ENCODE peak calls at places on chromosomes 13 and 19, in seven cellular contexts. F is H1, T is GM12878, G is K562, X is HCT116, Y is SK-N-SH, W is HepG2. D is an unnamed sample.

GRCh38 chr13:110466261-110466660 is 95.3 kb downstream of the RAB20 start:
- DNase-seq in F (no peak), T (no peak), G (no peak), X (no peak), Y (no peak), W (no peak), D (no peak)

GRCh38 chr13:32025730-32026129 is 5.8 kb upstream of the FRY start:
- DNase-seq in F (peak), T (no peak), G (no peak), X (no peak), Y (no peak), W (no peak), D (peak)

GRCh38 chr13:110194456-110194855 is 112.5 kb downstream of the COL4A1 start:
- DNase-seq in F (no peak), T (no peak), G (no peak), X (no peak), Y (no peak), W (no peak), D (no peak)

GRCh38 chr13:48156466-48156865 is 61.6 kb upstream of the MED4 start:
- DNase-seq in F (no peak), T (no peak), G (peak), X (peak), Y (no peak), W (no peak), D (no peak)

GRCh38 chr13:89361909-89362308 is 1690.7 kb downstream of the SLITRK5 start:
- DNase-seq in F (no peak), T (no peak), G (no peak), X (no peak), Y (no peak), W (no peak), D (no peak)

GRCh38 chr13:96900992-96901391 is 93.3 kb downstream of the OXGR1 start:
- DNase-seq in F (no peak), T (no peak), G (no peak), X (no peak), Y (peak), W (no peak), D (no peak)

GRCh38 chr13:26228080-26228479 is 6.0 kb upstream of the RNF6 start:
- DNase-seq in F (no peak), T (no peak), G (no peak), X (no peak), Y (no peak), W (no peak), D (no peak)

GRCh38 chr19:45283443-45284033 is 32.5 kb downstream of the MARK4 start:
- DNase-seq in F (no peak), T (peak), G (peak), X (no peak), Y (no peak), W (no peak), D (no peak)

GRCh38 chr19:50723069-50723468 is at the start of gene CLEC11A:
- DNase-seq in F (no peak), T (no peak), G (peak), X (no peak), Y (no peak), W (no peak), D (no peak)

GRCh38 chr19:42330521-42330835 is 5.0 kb downstream of the MEGF8 start:
- DNase-seq in F (no peak), T (no peak), G (no peak), X (no peak), Y (no peak), W (no peak), D (no peak)

GRCh38 chr19:2543463-2544442 is 67.8 kb downstream of the GADD45B start:
- DNase-seq in F (peak), T (no peak), G (peak), X (peak), Y (peak), W (peak), D (peak)

GRCh38 chr19:55426042-55426441 is 17.1 kb downstream of the SHISA7 start:
- DNase-seq in F (no peak), T (no peak), G (no peak), X (no peak), Y (no peak), W (no peak), D (no peak)

GRCh38 chr19:11639245-11639601 is 41.9 kb downstream of the ZNF627 start:
- DNase-seq in F (no peak), T (no peak), G (no peak), X (no peak), Y (no peak), W (no peak), D (no peak)

GRCh38 chr13:106161186-106161585 is 374.3 kb downstream of the EFNB2 start:
- DNase-seq in F (no peak), T (no peak), G (no peak), X (no peak), Y (no peak), W (no peak), D (no peak)

GRCh38 chr19:4811328-4812131 is 20.0 kb downstream of the TICAM1 start:
- DNase-seq in F (no peak), T (no peak), G (peak), X (peak), Y (peak), W (peak), D (peak)

GRCh38 chr13:107867701-107868661 is 347.4 kb downstream of the LIG4 start:
- DNase-seq in F (no peak), T (no peak), G (peak), X (no peak), Y (peak), W (no peak), D (no peak)

GRCh38 chr13:40550130-40550529 is 116.3 kb downstream of the FOXO1 start:
- DNase-seq in F (no peak), T (no peak), G (no peak), X (no peak), Y (no peak), W (peak), D (no peak)

GRCh38 chr13:65036999-65037398 is 2193.1 kb downstream of the PCDH9 start:
- DNase-seq in F (no peak), T (no peak), G (no peak), X (no peak), Y (no peak), W (no peak), D (no peak)

GRCh38 chr19:37564624-37565369 is 29.8 kb downstream of the ZNF571 start:
- DNase-seq in F (no peak), T (no peak), G (no peak), X (no peak), Y (no peak), W (no peak), D (no peak)

GRCh38 chr19:48739400-48739825 is 997 bp downstream of the RASIP1 start:
- DNase-seq in F (no peak), T (no peak), G (peak), X (no peak), Y (peak), W (no peak), D (no peak)
- H3K4me3 ChIP-seq in F (peak), T (peak), G (peak), X (no peak), Y (peak), W (no peak), D (peak)

DNA sequence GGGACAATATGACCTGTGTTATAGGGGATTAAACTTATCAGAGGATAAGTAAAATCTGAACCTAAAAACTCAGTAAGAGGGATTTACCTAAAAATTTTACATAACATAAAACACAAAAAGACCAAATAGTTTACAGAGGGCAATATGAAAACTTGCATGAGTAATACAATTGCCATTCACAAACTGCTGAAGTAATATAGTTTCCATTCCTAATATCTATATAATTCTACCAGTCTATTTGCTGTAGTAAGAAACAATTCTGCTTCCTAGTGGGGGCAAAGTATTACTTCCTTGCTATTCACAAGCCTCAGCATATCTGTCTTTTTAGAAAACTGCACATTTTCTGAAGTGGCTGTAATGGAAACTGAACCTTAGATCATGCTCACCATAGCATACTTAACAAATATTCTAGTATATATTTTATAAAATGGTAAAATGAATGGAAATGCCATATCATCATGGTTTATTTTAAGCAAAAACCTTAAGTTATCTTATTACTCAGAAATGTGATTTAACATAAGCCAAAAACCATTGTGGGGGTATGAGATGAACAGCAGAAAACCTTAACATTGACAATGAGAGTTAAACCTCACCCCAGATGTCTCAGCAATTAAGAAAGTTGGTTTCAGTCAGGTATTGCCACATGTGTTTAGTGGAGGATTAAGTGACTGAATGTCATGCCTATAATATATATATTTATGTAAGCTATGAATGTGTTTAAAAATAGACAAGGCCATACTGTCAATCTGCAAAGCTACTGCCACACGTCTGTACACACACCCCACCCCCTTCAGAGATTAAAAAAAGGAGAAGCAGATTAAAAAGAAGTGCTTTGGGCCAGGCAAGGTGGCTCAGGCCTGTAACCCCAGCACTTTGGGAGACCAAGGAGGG is 136.8 kb downstream of the MIPEP start:
- DNase-seq in F (no peak), T (peak), G (no peak), X (no peak), Y (no peak), W (no peak), D (no peak)
- TF ChIP-seq YY1 in F (no peak), T (no peak), G (no peak), X (no peak), Y (no peak), W (no peak), D (no peak)

DNA sequence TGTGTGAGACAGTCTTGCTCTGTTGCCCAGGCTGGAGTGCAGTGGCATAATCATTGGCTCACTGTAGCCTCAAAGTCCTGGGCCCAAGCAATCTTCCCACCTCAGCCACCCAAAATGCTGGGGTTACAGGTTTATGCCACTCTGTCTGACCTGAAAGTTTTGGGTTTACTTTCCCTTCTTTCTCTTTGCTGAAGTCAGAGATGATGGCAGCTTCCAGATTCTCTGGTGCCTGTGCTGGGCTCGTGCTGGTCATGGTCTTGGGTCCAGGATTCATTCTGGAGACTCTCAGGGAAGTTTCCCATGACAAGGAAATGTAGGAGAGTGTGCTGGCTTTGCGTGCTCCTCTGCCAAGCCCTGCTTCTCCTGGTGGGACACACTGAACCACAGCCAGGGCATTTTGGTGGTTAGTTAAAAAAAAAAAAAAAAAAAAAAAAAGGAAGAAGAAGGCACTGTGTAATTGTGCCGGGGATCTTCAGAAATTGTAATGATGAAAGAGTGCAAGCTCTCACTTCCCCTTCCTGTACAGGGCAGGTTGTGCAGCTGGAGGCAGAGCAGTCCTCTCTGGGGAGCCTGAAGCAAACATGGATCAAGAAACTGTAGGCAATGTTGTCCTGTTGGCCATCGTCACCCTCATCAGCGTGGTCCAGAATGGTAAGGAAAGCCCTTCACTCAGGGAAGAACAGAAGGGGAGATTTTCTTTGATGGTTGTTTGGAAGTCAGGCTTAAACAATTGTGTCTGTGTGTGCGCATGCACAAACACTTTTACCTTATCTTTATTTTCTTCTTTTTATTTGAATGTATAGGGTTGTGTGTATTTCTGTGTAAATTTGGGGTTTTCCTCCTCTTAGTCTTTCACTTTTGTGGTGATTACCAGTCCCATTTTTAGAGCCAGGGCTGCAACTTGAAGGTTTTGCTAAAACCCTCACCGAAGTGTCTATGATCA is at the start of gene ALOX5AP:
- DNase-seq in F (no peak), T (peak), G (no peak), X (no peak), Y (no peak), W (no peak), D (no peak)
- H3K4me3 ChIP-seq in F (no peak), T (peak), G (no peak), X (no peak), Y (no peak), W (no peak), D (no peak)

GRCh38 chr13:59696229-59696628 is 467.5 kb downstream of the DIAPH3 start:
- DNase-seq in F (no peak), T (no peak), G (no peak), X (no peak), Y (no peak), W (no peak), D (no peak)

GRCh38 chr13:59702269-59702668 is 461.5 kb downstream of the DIAPH3 start:
- DNase-seq in F (no peak), T (no peak), G (no peak), X (no peak), Y (no peak), W (no peak), D (no peak)

GRCh38 chr13:59701261-59701660 is 462.5 kb downstream of the DIAPH3 start:
- DNase-seq in F (no peak), T (no peak), G (peak), X (no peak), Y (no peak), W (peak), D (no peak)

GRCh38 chr13:59700281-59700680 is 463.4 kb downstream of the DIAPH3 start:
- DNase-seq in F (no peak), T (no peak), G (no peak), X (no peak), Y (no peak), W (peak), D (no peak)
- TF ChIP-seq YY1 in F (no peak), T (no peak), G (no peak), X (no peak), Y (no peak), W (no peak), D (no peak)

DNA sequence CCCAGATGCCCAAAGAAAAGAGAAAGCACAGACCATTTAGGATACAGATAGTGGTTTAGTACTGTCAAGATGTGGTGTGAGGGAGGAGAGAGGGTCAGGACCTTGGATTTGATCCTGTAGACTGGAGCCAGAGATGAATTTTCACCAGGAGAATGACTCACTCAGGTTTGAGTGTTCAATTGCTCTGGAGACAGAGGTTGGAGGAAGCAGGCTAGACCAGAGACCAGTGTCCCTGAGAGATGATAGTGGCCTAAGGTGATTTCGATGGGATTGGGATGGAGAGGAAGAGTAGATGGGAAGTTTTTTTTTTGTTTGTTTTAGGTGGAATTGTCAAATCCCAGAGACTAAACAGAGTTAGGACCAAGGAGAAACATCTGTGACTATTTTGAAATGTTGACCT is 2.3 kb downstream of the CEBPG start:
- DNase-seq in F (no peak), T (no peak), G (peak), X (no peak), Y (no peak), W (peak), D (no peak)
- H3K4me3 ChIP-seq in F (no peak), T (peak), G (no peak), X (no peak), Y (no peak), W (peak), D (no peak)

DNA sequence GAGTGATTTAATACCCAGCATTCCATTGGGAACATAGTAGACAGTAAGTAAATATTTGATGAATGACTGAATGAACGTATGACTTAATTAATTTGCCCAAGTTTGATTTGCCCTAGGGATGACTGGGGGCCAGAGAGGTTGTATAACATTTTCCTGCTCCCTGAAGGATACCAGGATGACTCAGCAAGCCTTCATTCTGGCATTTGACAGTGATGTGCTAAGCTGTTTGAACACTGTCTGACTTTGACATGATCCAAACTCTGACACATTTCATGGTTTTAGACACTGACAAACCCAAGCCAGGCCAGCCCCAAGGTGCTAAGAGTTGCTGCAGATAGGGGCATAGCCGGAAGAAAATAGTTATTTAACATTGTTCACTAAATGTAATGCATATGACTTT is 53.4 kb upstream of the KLF12 start:
- DNase-seq in F (no peak), T (no peak), G (no peak), X (no peak), Y (no peak), W (peak), D (no peak)
- TF ChIP-seq YY1 in F (no peak), T (no peak), G (no peak), X (no peak), Y (no peak), W (no peak), D (no peak)

DNA sequence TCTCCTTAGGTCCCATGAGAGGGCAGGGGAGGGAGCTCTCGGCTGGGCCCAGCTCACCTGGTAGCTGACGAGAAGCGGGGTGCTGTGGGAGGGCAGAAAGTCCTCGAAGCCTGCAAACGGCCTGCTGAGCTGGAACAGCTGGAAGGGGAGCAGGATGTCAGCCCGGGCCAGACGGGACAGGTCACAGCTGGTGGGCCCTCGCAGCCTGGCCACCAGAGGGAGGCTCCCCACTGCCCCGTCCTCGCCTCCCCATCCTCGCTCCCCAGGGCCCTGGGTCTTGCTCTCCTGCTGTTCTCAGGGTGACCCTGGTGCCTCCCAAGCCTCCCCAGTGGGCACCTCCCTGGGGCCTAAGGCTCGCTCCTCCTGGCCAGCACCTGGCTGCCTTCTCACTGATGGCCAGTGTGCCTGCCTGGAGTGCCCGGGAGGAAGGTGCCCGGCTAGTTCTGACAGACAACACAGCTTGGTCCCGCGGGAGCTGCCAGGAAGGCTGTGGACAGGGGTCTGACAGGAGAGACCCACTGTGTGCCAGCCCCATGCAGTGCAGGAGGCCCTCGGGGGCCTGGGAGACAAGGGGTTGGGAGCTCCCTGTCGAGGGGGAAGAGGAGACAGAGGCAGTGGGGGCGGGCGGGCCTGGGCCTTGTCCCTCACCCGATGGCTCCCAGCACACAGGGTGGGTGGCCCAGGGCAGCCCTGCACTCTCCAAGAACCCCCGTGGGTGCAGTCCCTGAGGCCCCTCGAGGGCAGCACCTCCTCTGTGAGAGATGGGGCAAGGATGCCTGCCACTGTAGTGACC is 20.3 kb downstream of the GPX4 start:
- DNase-seq in F (no peak), T (no peak), G (no peak), X (no peak), Y (no peak), W (no peak), D (no peak)
- H3K4me3 ChIP-seq in F (no peak), T (no peak), G (no peak), X (no peak), Y (no peak), W (no peak), D (no peak)